ENCODE peak calls at places on chromosomes 4 and X, in six cellular contexts. One of them, this sample, is unnamed.

GRCh38 chrX:120797201-120797938 is 78.3 kb downstream of the CT47B1 start:
- DNase-seq in stimulated activated CD8-positive, alpha-beta memory T cell treated with anti-CD3 and anti-CD28 coated beads, Interleukin-7, amount 100 ng/mL, for 48 hours: no peak
- DNase-seq in ovary: no peak
- DNase-seq in tibial nerve: no peak
- DNase-seq in NCI-H1105: no peak
- DNase-seq in Kasumi-1: no peak
- DNase-seq in this sample: no peak

GRCh38 chr4:138861130-138861529 is 154.5 kb upstream of the NOCT start:
- DNase-seq in Kasumi-1: no peak
- DNase-seq in ovary: no peak
- DNase-seq in tibial nerve: no peak
- DNase-seq in stimulated activated CD8-positive, alpha-beta memory T cell treated with anti-CD3 and anti-CD28 coated beads, Interleukin-7, amount 100 ng/mL, for 48 hours: no peak
- DNase-seq in NCI-H1105: no peak
- DNase-seq in this sample: no peak

GRCh38 chr4:188439641-188440311 is 300.5 kb downstream of the TRIML1 start:
- DNase-seq in ovary: no peak
- DNase-seq in NCI-H1105: peak
- DNase-seq in tibial nerve: no peak
- DNase-seq in stimulated activated CD8-positive, alpha-beta memory T cell treated with anti-CD3 and anti-CD28 coated beads, Interleukin-7, amount 100 ng/mL, for 48 hours: no peak
- DNase-seq in Kasumi-1: no peak
- DNase-seq in this sample: no peak

GRCh38 chr4:104901438-104901837 is 245.2 kb upstream of the TET2 start:
- DNase-seq in ovary: no peak
- DNase-seq in stimulated activated CD8-positive, alpha-beta memory T cell treated with anti-CD3 and anti-CD28 coated beads, Interleukin-7, amount 100 ng/mL, for 48 hours: no peak
- DNase-seq in NCI-H1105: peak
- DNase-seq in tibial nerve: no peak
- DNase-seq in Kasumi-1: peak
- DNase-seq in this sample: no peak

GRCh38 chrX:150897371-150898319 is 823 bp downstream of the CD99L2 start:
- DNase-seq in ovary: no peak
- DNase-seq in NCI-H1105: peak
- DNase-seq in tibial nerve: no peak
- DNase-seq in stimulated activated CD8-positive, alpha-beta memory T cell treated with anti-CD3 and anti-CD28 coated beads, Interleukin-7, amount 100 ng/mL, for 48 hours: no peak
- DNase-seq in Kasumi-1: peak
- DNase-seq in this sample: no peak

GRCh38 chrX:133980832-133981588 is 4.4 kb downstream of the GPC3 start:
- DNase-seq in NCI-H1105: no peak
- DNase-seq in stimulated activated CD8-positive, alpha-beta memory T cell treated with anti-CD3 and anti-CD28 coated beads, Interleukin-7, amount 100 ng/mL, for 48 hours: no peak
- DNase-seq in Kasumi-1: no peak
- DNase-seq in ovary: no peak
- DNase-seq in tibial nerve: no peak
- DNase-seq in this sample: no peak

GRCh38 chr4:47383829-47384427 is 79.6 kb downstream of the COMMD8 start:
- DNase-seq in NCI-H1105: no peak
- DNase-seq in Kasumi-1: peak
- DNase-seq in tibial nerve: no peak
- DNase-seq in ovary: no peak
- DNase-seq in stimulated activated CD8-positive, alpha-beta memory T cell treated with anti-CD3 and anti-CD28 coated beads, Interleukin-7, amount 100 ng/mL, for 48 hours: no peak
- DNase-seq in this sample: no peak

GRCh38 chr4:83269256-83269655 is 15.3 kb downstream of the COQ2 start:
- DNase-seq in ovary: no peak
- DNase-seq in stimulated activated CD8-positive, alpha-beta memory T cell treated with anti-CD3 and anti-CD28 coated beads, Interleukin-7, amount 100 ng/mL, for 48 hours: no peak
- DNase-seq in Kasumi-1: no peak
- DNase-seq in tibial nerve: no peak
- DNase-seq in NCI-H1105: no peak
- DNase-seq in this sample: no peak

GRCh38 chr4:73477176-73477575 is 4.4 kb upstream of the AFM start:
- DNase-seq in NCI-H1105: no peak
- DNase-seq in Kasumi-1: no peak
- DNase-seq in tibial nerve: no peak
- DNase-seq in ovary: no peak
- DNase-seq in stimulated activated CD8-positive, alpha-beta memory T cell treated with anti-CD3 and anti-CD28 coated beads, Interleukin-7, amount 100 ng/mL, for 48 hours: no peak
- DNase-seq in this sample: no peak

GRCh38 chr4:127598656-127599055 is 34.1 kb upstream of the INTU start:
- DNase-seq in ovary: no peak
- DNase-seq in NCI-H1105: no peak
- DNase-seq in Kasumi-1: no peak
- DNase-seq in tibial nerve: no peak
- DNase-seq in stimulated activated CD8-positive, alpha-beta memory T cell treated with anti-CD3 and anti-CD28 coated beads, Interleukin-7, amount 100 ng/mL, for 48 hours: no peak
- DNase-seq in this sample: no peak

GRCh38 chr4:174334628-174335027 is 50.9 kb downstream of the CEP44 start:
- DNase-seq in tibial nerve: no peak
- DNase-seq in stimulated activated CD8-positive, alpha-beta memory T cell treated with anti-CD3 and anti-CD28 coated beads, Interleukin-7, amount 100 ng/mL, for 48 hours: no peak
- DNase-seq in ovary: no peak
- DNase-seq in Kasumi-1: no peak
- DNase-seq in NCI-H1105: no peak
- DNase-seq in this sample: no peak

GRCh38 chr4:108492816-108493595 is 127.4 kb upstream of the RPL34 start:
- DNase-seq in NCI-H1105: no peak
- DNase-seq in stimulated activated CD8-positive, alpha-beta memory T cell treated with anti-CD3 and anti-CD28 coated beads, Interleukin-7, amount 100 ng/mL, for 48 hours: no peak
- DNase-seq in tibial nerve: no peak
- DNase-seq in ovary: no peak
- DNase-seq in Kasumi-1: peak
- DNase-seq in this sample: no peak

GRCh38 chr4:66558651-66559050 is 888.4 kb upstream of the EPHA5 start:
- DNase-seq in tibial nerve: no peak
- DNase-seq in Kasumi-1: no peak
- DNase-seq in stimulated activated CD8-positive, alpha-beta memory T cell treated with anti-CD3 and anti-CD28 coated beads, Interleukin-7, amount 100 ng/mL, for 48 hours: no peak
- DNase-seq in NCI-H1105: no peak
- DNase-seq in ovary: no peak
- DNase-seq in this sample: no peak

GRCh38 chrX:68941385-68941952 is 112.6 kb downstream of the EFNB1 start:
- DNase-seq in tibial nerve: no peak
- DNase-seq in Kasumi-1: no peak
- DNase-seq in NCI-H1105: no peak
- DNase-seq in stimulated activated CD8-positive, alpha-beta memory T cell treated with anti-CD3 and anti-CD28 coated beads, Interleukin-7, amount 100 ng/mL, for 48 hours: no peak
- DNase-seq in ovary: no peak
- DNase-seq in this sample: peak

GRCh38 chr4:120007171-120007894 is 59.3 kb downstream of the MAD2L1 start:
- DNase-seq in stimulated activated CD8-positive, alpha-beta memory T cell treated with anti-CD3 and anti-CD28 coated beads, Interleukin-7, amount 100 ng/mL, for 48 hours: no peak
- DNase-seq in NCI-H1105: no peak
- DNase-seq in ovary: no peak
- DNase-seq in Kasumi-1: no peak
- DNase-seq in tibial nerve: no peak
- DNase-seq in this sample: peak

GRCh38 chrX:23902419-23902818 is 5.3 kb downstream of the APOO start:
- DNase-seq in Kasumi-1: peak
- DNase-seq in ovary: no peak
- DNase-seq in stimulated activated CD8-positive, alpha-beta memory T cell treated with anti-CD3 and anti-CD28 coated beads, Interleukin-7, amount 100 ng/mL, for 48 hours: no peak
- DNase-seq in tibial nerve: no peak
- DNase-seq in NCI-H1105: peak
- DNase-seq in this sample: no peak

GRCh38 chr4:93835929-93836328 is 7.4 kb downstream of the ATOH1 start:
- DNase-seq in tibial nerve: no peak
- DNase-seq in stimulated activated CD8-positive, alpha-beta memory T cell treated with anti-CD3 and anti-CD28 coated beads, Interleukin-7, amount 100 ng/mL, for 48 hours: no peak
- DNase-seq in ovary: no peak
- DNase-seq in Kasumi-1: no peak
- DNase-seq in NCI-H1105: no peak
- DNase-seq in this sample: no peak

GRCh38 chr4:147984065-147984777 is 252.3 kb downstream of the ARHGAP10 start:
- DNase-seq in stimulated activated CD8-positive, alpha-beta memory T cell treated with anti-CD3 and anti-CD28 coated beads, Interleukin-7, amount 100 ng/mL, for 48 hours: peak
- DNase-seq in ovary: no peak
- DNase-seq in tibial nerve: no peak
- DNase-seq in Kasumi-1: peak
- DNase-seq in NCI-H1105: peak
- DNase-seq in this sample: no peak

GRCh38 chr4:16573181-16573580 is 325.3 kb downstream of the LDB2 start:
- DNase-seq in stimulated activated CD8-positive, alpha-beta memory T cell treated with anti-CD3 and anti-CD28 coated beads, Interleukin-7, amount 100 ng/mL, for 48 hours: no peak
- DNase-seq in tibial nerve: peak
- DNase-seq in NCI-H1105: no peak
- DNase-seq in Kasumi-1: no peak
- DNase-seq in ovary: no peak
- DNase-seq in this sample: no peak

GRCh38 chr4:1206299-1207156 is 34.1 kb upstream of the SPON2 start:
- DNase-seq in Kasumi-1: no peak
- DNase-seq in NCI-H1105: no peak
- DNase-seq in tibial nerve: no peak
- DNase-seq in stimulated activated CD8-positive, alpha-beta memory T cell treated with anti-CD3 and anti-CD28 coated beads, Interleukin-7, amount 100 ng/mL, for 48 hours: no peak
- DNase-seq in ovary: peak
- DNase-seq in this sample: no peak

GRCh38 chr4:120858776-120859175 is 63.8 kb downstream of the PRDM5 start:
- DNase-seq in ovary: no peak
- DNase-seq in Kasumi-1: no peak
- DNase-seq in tibial nerve: no peak
- DNase-seq in NCI-H1105: no peak
- DNase-seq in stimulated activated CD8-positive, alpha-beta memory T cell treated with anti-CD3 and anti-CD28 coated beads, Interleukin-7, amount 100 ng/mL, for 48 hours: no peak
- DNase-seq in this sample: peak